ENCODE peak calls at places on chromosomes 6 and 20, in six cellular contexts. One of them, this sample, is unnamed.

GRCh38 chr20:56808732-56809131 is 179.6 kb downstream of the TFAP2C start:
- DNase-seq in stimulated activated CD4-positive, alpha-beta T cell treated with anti-CD3 and anti-CD28 coated beads, TNF-alpha, amount 100 ng/mL, for 48 hours: no peak
- DNase-seq in stimulated activated naive B cell treated with anti-CD40 and anti-IgM and Interleukin-4, amounts not matched to agents 10 μg/mL and 1 μg/mL and 100 μg/mL, for 72 hours: no peak
- DNase-seq in AG04449: no peak
- DNase-seq in CD8-positive, alpha-beta memory T cell: no peak
- DNase-seq in kidney tubule cell: no peak
- DNase-seq in this sample: no peak

GRCh38 chr6:144405173-144405572 is 120.0 kb downstream of the UTRN start:
- DNase-seq in stimulated activated CD4-positive, alpha-beta T cell treated with anti-CD3 and anti-CD28 coated beads, TNF-alpha, amount 100 ng/mL, for 48 hours: no peak
- DNase-seq in stimulated activated naive B cell treated with anti-CD40 and anti-IgM and Interleukin-4, amounts not matched to agents 10 μg/mL and 1 μg/mL and 100 μg/mL, for 72 hours: no peak
- DNase-seq in AG04449: no peak
- DNase-seq in CD8-positive, alpha-beta memory T cell: no peak
- DNase-seq in kidney tubule cell: no peak
- DNase-seq in this sample: no peak

GRCh38 chr20:47929368-47930115 is 144.3 kb upstream of the SULF2 start:
- DNase-seq in stimulated activated CD4-positive, alpha-beta T cell treated with anti-CD3 and anti-CD28 coated beads, TNF-alpha, amount 100 ng/mL, for 48 hours: no peak
- DNase-seq in stimulated activated naive B cell treated with anti-CD40 and anti-IgM and Interleukin-4, amounts not matched to agents 10 μg/mL and 1 μg/mL and 100 μg/mL, for 72 hours: no peak
- DNase-seq in AG04449: peak
- DNase-seq in CD8-positive, alpha-beta memory T cell: no peak
- DNase-seq in kidney tubule cell: peak
- DNase-seq in this sample: no peak

GRCh38 chr6:15227827-15228318 is 18.0 kb upstream of the JARID2 start:
- DNase-seq in stimulated activated CD4-positive, alpha-beta T cell treated with anti-CD3 and anti-CD28 coated beads, TNF-alpha, amount 100 ng/mL, for 48 hours: no peak
- DNase-seq in stimulated activated naive B cell treated with anti-CD40 and anti-IgM and Interleukin-4, amounts not matched to agents 10 μg/mL and 1 μg/mL and 100 μg/mL, for 72 hours: no peak
- DNase-seq in AG04449: no peak
- DNase-seq in CD8-positive, alpha-beta memory T cell: no peak
- DNase-seq in kidney tubule cell: no peak
- DNase-seq in this sample: no peak

GRCh38 chr6:133806358-133806757 is 82.6 kb upstream of the TCF21 start:
- DNase-seq in stimulated activated CD4-positive, alpha-beta T cell treated with anti-CD3 and anti-CD28 coated beads, TNF-alpha, amount 100 ng/mL, for 48 hours: no peak
- DNase-seq in stimulated activated naive B cell treated with anti-CD40 and anti-IgM and Interleukin-4, amounts not matched to agents 10 μg/mL and 1 μg/mL and 100 μg/mL, for 72 hours: no peak
- DNase-seq in AG04449: no peak
- DNase-seq in CD8-positive, alpha-beta memory T cell: no peak
- DNase-seq in kidney tubule cell: peak
- DNase-seq in this sample: no peak

GRCh38 chr6:137160763-137161162 is 12.7 kb downstream of the IL22RA2 start:
- DNase-seq in stimulated activated CD4-positive, alpha-beta T cell treated with anti-CD3 and anti-CD28 coated beads, TNF-alpha, amount 100 ng/mL, for 48 hours: no peak
- DNase-seq in stimulated activated naive B cell treated with anti-CD40 and anti-IgM and Interleukin-4, amounts not matched to agents 10 μg/mL and 1 μg/mL and 100 μg/mL, for 72 hours: no peak
- DNase-seq in AG04449: peak
- DNase-seq in CD8-positive, alpha-beta memory T cell: no peak
- DNase-seq in kidney tubule cell: peak
- DNase-seq in this sample: no peak

GRCh38 chr6:87155920-87156600 is 695 bp downstream of the ZNF292 start:
- DNase-seq in stimulated activated CD4-positive, alpha-beta T cell treated with anti-CD3 and anti-CD28 coated beads, TNF-alpha, amount 100 ng/mL, for 48 hours: peak
- DNase-seq in stimulated activated naive B cell treated with anti-CD40 and anti-IgM and Interleukin-4, amounts not matched to agents 10 μg/mL and 1 μg/mL and 100 μg/mL, for 72 hours: peak
- DNase-seq in AG04449: no peak
- DNase-seq in CD8-positive, alpha-beta memory T cell: peak
- DNase-seq in kidney tubule cell: peak
- DNase-seq in this sample: no peak

GRCh38 chr6:105204331-105204730 is 24.5 kb upstream of the POPDC3 start:
- DNase-seq in stimulated activated CD4-positive, alpha-beta T cell treated with anti-CD3 and anti-CD28 coated beads, TNF-alpha, amount 100 ng/mL, for 48 hours: no peak
- DNase-seq in stimulated activated naive B cell treated with anti-CD40 and anti-IgM and Interleukin-4, amounts not matched to agents 10 μg/mL and 1 μg/mL and 100 μg/mL, for 72 hours: no peak
- DNase-seq in AG04449: no peak
- DNase-seq in CD8-positive, alpha-beta memory T cell: no peak
- DNase-seq in kidney tubule cell: peak
- DNase-seq in this sample: no peak

GRCh38 chr20:496126-496696 is 33.9 kb upstream of the TBC1D20 start:
- DNase-seq in stimulated activated CD4-positive, alpha-beta T cell treated with anti-CD3 and anti-CD28 coated beads, TNF-alpha, amount 100 ng/mL, for 48 hours: no peak
- DNase-seq in stimulated activated naive B cell treated with anti-CD40 and anti-IgM and Interleukin-4, amounts not matched to agents 10 μg/mL and 1 μg/mL and 100 μg/mL, for 72 hours: no peak
- DNase-seq in AG04449: no peak
- DNase-seq in CD8-positive, alpha-beta memory T cell: no peak
- DNase-seq in kidney tubule cell: no peak
- DNase-seq in this sample: no peak

GRCh38 chr6:36874443-36875249 is at the start of gene PPIL1:
- DNase-seq in stimulated activated CD4-positive, alpha-beta T cell treated with anti-CD3 and anti-CD28 coated beads, TNF-alpha, amount 100 ng/mL, for 48 hours: peak
- DNase-seq in stimulated activated naive B cell treated with anti-CD40 and anti-IgM and Interleukin-4, amounts not matched to agents 10 μg/mL and 1 μg/mL and 100 μg/mL, for 72 hours: peak
- DNase-seq in AG04449: peak
- DNase-seq in CD8-positive, alpha-beta memory T cell: peak
- DNase-seq in kidney tubule cell: peak
- DNase-seq in this sample: peak

GRCh38 chr6:18289283-18289682 is 25.0 kb upstream of the DEK start:
- DNase-seq in stimulated activated CD4-positive, alpha-beta T cell treated with anti-CD3 and anti-CD28 coated beads, TNF-alpha, amount 100 ng/mL, for 48 hours: no peak
- DNase-seq in stimulated activated naive B cell treated with anti-CD40 and anti-IgM and Interleukin-4, amounts not matched to agents 10 μg/mL and 1 μg/mL and 100 μg/mL, for 72 hours: no peak
- DNase-seq in AG04449: no peak
- DNase-seq in CD8-positive, alpha-beta memory T cell: no peak
- DNase-seq in kidney tubule cell: no peak
- DNase-seq in this sample: no peak